ENCODE peak calls at places on chromosomes 16 and 17, in eight cellular contexts. B is heart right ventricle, H is right atrium auricular region, I is astrocyte, R is colonic mucosa, Y is mucosa of descending colon, N is aorta, S is adrenal gland. M is an unnamed sample. For H3K4me1, the result is how much of the 10 kb centered on the place peaks cover.

GRCh38 chr17:55340726-55341125 is 76.0 kb downstream of the HLF start:
- DNase-seq in B (no peak), H (no peak), I (no peak), R (no peak), Y (no peak), N (no peak), S (no peak), M (no peak)

GRCh38 chr17:82892869-82893565 is 53.2 kb upstream of the ZNF750 start:
- DNase-seq in B (peak), H (no peak), I (no peak), R (no peak), Y (no peak), N (no peak), S (no peak), M (peak)

GRCh38 chr17:73759324-73760185 is 115.3 kb upstream of the SDK2 start:
- DNase-seq in B (no peak), H (no peak), I (no peak), R (no peak), Y (no peak), N (no peak), S (peak), M (no peak)

GRCh38 chr17:40953876-40954275 is 12.9 kb downstream of the KRT39 start:
- DNase-seq in B (no peak), H (no peak), I (peak), R (no peak), Y (no peak), N (no peak), S (no peak), M (no peak)

GRCh38 chr16:57245472-57246113 is 534 bp downstream of the ARL2BP start:
- DNase-seq in B (peak), H (no peak), I (no peak), R (peak), Y (no peak), N (no peak), S (no peak), M (peak)

GRCh38 chr16:57679016-57679415 is 10.9 kb downstream of the ADGRG3 start:
- DNase-seq in B (no peak), H (no peak), I (no peak), R (no peak), Y (no peak), N (no peak), S (no peak), M (no peak)

GRCh38 chr17:71441098-71441497 is 679.7 kb upstream of the SOX9 start:
- DNase-seq in B (no peak), H (no peak), I (peak), R (peak), Y (no peak), N (no peak), S (no peak), M (no peak)

GRCh38 chr16:26727801-26728200 is 338.9 kb upstream of the C16orf82 start:
- DNase-seq in B (no peak), H (no peak), I (no peak), R (no peak), Y (no peak), N (no peak), S (no peak), M (no peak)

GRCh38 chr16:57165923-57166322 is 19.9 kb downstream of the PSME3IP1 start:
- DNase-seq in B (no peak), H (no peak), I (peak), R (no peak), Y (no peak), N (no peak), S (no peak), M (no peak)

GRCh38 chr17:40963838-40964237 is 2.9 kb downstream of the KRT39 start:
- DNase-seq in B (no peak), H (no peak), I (no peak), R (no peak), Y (no peak), N (no peak), S (no peak), M (no peak)

GRCh38 chr16:47143329-47143676 is 442 bp downstream of the NETO2 start:
- DNase-seq in B (peak), H (no peak), I (peak), R (peak), Y (peak), N (peak), S (peak), M (peak)
- H3K4me3 ChIP-seq in B (peak), H (peak), I (peak), R (peak), Y (peak), N (peak), S (no peak), M (peak)

GRCh38 chr17:57289613-57290012 is 33.3 kb downstream of the MSI2 start:
- DNase-seq in B (no peak), H (no peak), I (no peak), R (no peak), Y (no peak), N (no peak), S (peak), M (no peak)
- H3K4me1 ChIP-seq in B (under half), H (under half), I (under half), R (under half), Y (under half), N (under half), S (under half), M (under half)

DNA sequence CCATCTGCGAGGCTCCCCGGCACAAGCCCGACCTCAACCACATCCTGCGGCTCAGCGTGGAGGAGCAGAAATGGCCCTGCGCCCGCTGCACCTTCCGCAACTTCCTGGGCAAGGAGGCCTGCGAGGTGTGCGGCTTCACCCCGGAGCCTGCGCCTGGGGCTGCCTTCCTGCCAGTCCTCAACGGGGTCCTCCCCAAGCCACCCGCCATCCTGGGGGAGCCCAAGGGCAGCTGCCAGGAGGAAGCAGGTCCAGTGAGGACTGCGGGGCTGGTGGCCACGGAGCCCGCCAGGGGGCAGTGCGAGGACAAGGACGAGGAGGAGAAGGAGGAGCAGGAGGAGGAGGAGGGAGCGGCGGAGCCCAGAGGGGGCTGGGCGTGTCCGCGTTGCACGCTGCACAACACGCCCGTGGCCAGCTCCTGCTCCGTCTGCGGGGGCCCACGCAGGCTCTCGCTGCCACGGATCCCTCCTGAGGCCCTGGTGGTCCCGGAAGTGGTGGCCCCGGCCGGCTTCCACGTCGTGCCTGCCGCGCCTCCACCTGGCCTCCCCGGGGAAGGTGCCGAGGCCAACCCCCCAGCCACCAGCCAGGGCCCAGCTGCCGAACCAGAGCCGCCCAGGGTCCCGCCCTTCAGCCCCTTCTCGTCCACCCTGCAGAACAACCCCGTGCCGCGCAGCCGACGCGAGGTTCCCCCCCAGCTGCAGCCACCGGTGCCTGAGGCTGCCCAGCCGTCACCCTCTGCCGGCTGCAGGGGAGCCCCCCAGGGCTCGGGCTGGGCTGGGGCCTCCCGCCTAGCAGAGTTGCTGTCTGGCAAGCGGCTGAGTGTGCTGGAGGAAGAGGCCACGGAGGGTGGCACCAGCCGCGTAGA is 13.1 kb upstream of the PRR35 start:
- DNase-seq in B (peak), H (no peak), I (no peak), R (peak), Y (peak), N (peak), S (peak), M (peak)
- H3K4me3 ChIP-seq in B (no peak), H (no peak), I (no peak), R (no peak), Y (no peak), N (no peak), S (no peak), M (no peak)

DNA sequence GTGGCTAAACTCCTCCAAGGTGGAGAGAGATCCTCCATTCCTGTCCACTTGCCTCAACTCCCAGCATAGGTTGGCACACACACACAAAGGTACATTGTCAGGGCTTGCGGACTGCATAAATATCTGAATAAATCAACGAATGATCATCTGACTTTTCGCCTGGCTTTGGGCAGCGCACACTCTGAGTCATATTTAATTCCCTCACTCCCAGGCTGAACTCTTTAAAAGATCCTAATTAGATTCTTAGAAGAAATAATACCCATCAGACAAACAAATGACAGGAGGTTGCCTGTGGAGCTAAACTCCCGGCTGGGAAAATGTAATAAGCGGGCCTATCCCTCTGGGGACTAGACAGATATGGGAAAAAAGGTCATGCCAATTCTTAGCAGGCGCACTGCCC is 24.8 kb upstream of the SYT17 start:
- DNase-seq in B (no peak), H (no peak), I (no peak), R (no peak), Y (no peak), N (no peak), S (no peak), M (no peak)
- H3K4me1 ChIP-seq in B (under half), H (under half), I (under half), R (under half), Y (under half), N (under half), S (under half), M (under half)

GRCh38 chr17:32264823-32265191 is 825 bp upstream of the RHBDL3 start:
- DNase-seq in B (no peak), H (no peak), I (no peak), R (no peak), Y (no peak), N (no peak), S (no peak), M (peak)
- H3K4me3 ChIP-seq in B (peak), H (no peak), I (no peak), R (no peak), Y (no peak), N (no peak), S (no peak), M (peak)

GRCh38 chr17:17770371-17771059 is 66.3 kb downstream of the SREBF1 start:
- DNase-seq in B (no peak), H (no peak), I (no peak), R (no peak), Y (no peak), N (no peak), S (peak), M (no peak)
- H3K4me1 ChIP-seq in B (under half), H (under half), I (under half), R (under half), Y (under half), N (under half), S (under half), M (under half)

M was measured in lower lobe of right lung.